ENCODE peak calls at places on chromosome 20, in nine cellular contexts. J is CD8-positive, alpha-beta T cell; O is fibroblast of lung; K is A549; Y is adrenal gland; M is NB4; H is upper lobe of right lung; Q is AG09309; V is hepatocyte. U is an unnamed sample.

GRCh38 chr20:46928580-46929132 is 34.0 kb downstream of the EYA2 start:
- DNase-seq in V (no peak), Q (peak; percentile 11), J (no peak), M (no peak), H (no peak), K (no peak), Y (no peak), O (peak; percentile 31), U (peak; percentile 66)

GRCh38 chr20:14696937-14697336 is 359.5 kb upstream of the FLRT3 start:
- DNase-seq in Y (no peak), V (no peak), M (no peak), Q (no peak), H (no peak), K (no peak), O (no peak), J (no peak), U (no peak)

GRCh38 chr20:59157961-59158541 is 5.6 kb upstream of the ZNF831 start:
- DNase-seq in M (no peak), Q (no peak), O (no peak), H (no peak), K (no peak), Y (no peak), V (no peak), J (no peak), U (no peak)

GRCh38 chr20:62916703-62917476 is 9.4 kb downstream of the DIDO1 start:
- DNase-seq in M (no peak), O (no peak), Q (no peak), V (no peak), J (no peak), Y (no peak), K (no peak), H (no peak), U (no peak)

GRCh38 chr20:5557123-5557522 is 193.1 kb upstream of the SHLD1 start:
- DNase-seq in O (peak; percentile 17), M (peak; percentile 68), Y (peak; percentile 39), Q (peak; percentile 8), J (peak; percentile 17), K (peak; percentile 67), V (peak; percentile 57), H (no peak), U (peak; percentile 34)

GRCh38 chr20:14235355-14235754 is 102.1 kb downstream of the FLRT3 start:
- DNase-seq in Y (no peak), K (no peak), V (peak; percentile 9), M (peak; percentile 13), Q (peak; percentile 4), J (no peak), H (no peak), O (peak; percentile 89), U (peak; percentile 71)

GRCh38 chr20:61791995-61792394 is 273.7 kb downstream of the TAF4 start:
- DNase-seq in M (no peak), K (no peak), J (no peak), Y (no peak), V (no peak), H (no peak), O (no peak), Q (no peak), U (no peak)

GRCh38 chr20:1900321-1900791 is 5.1 kb downstream of the SIRPA start:
- DNase-seq in K (peak; percentile 98), Q (peak; percentile 48), H (no peak), Y (peak; percentile 62), O (peak; percentile 81), J (no peak), M (peak; percentile 80), V (peak; percentile 88), U (peak; percentile 76)

GRCh38 chr20:7883741-7884140 is 56.5 kb downstream of the HAO1 start:
- DNase-seq in J (no peak), K (no peak), Q (no peak), H (no peak), O (no peak), M (no peak), V (no peak), Y (no peak), U (no peak)

GRCh38 chr20:60085551-60086132 is 127.4 kb downstream of the CDH26 start:
- DNase-seq in Q (no peak), J (no peak), M (no peak), V (no peak), K (no peak), H (no peak), O (no peak), Y (no peak), U (no peak)

GRCh38 chr20:44071057-44071456 is 115.9 kb downstream of the JPH2 start:
- DNase-seq in Q (no peak), V (no peak), K (no peak), M (no peak), Y (no peak), H (peak; percentile 37), J (no peak), O (no peak), U (no peak)

GRCh38 chr20:31840906-31841816 is 4.2 kb downstream of the FOXS1 start:
- DNase-seq in Y (no peak), J (no peak), M (no peak), V (no peak), O (no peak), K (no peak), H (no peak), Q (no peak), U (peak; percentile 47)

GRCh38 chr20:41017448-41018042 is 11.1 kb upstream of the TOP1 start:
- DNase-seq in H (no peak), Q (no peak), V (no peak), O (no peak), M (no peak), K (no peak), Y (no peak), J (no peak), U (no peak)

GRCh38 chr20:23049933-23050838 is 714 bp upstream of the THBD start:
- DNase-seq in J (no peak), H (peak; percentile 83), Q (no peak), K (peak; percentile 72), V (peak; percentile 62), M (peak; percentile 73), Y (peak; percentile 41), O (no peak), U (no peak)

GRCh38 chr20:62050166-62051120 is 15.2 kb downstream of the TAF4 start:
- DNase-seq in O (no peak), J (no peak), Y (peak; percentile 4), H (peak; percentile 42), Q (no peak), M (no peak), V (no peak), K (no peak), U (no peak)

GRCh38 chr20:23205656-23206055 is 119.5 kb upstream of the CD93 start:
- DNase-seq in M (no peak), H (no peak), Q (no peak), K (no peak), O (peak; percentile 55), Y (no peak), V (peak; percentile 84), J (no peak), U (peak; percentile 68)

GRCh38 chr20:62501801-62502495 is 26.2 kb upstream of the GATA5 start:
- DNase-seq in M (peak; percentile 72), J (peak; percentile 11), K (no peak), Y (no peak), V (peak; percentile 70), Q (peak; percentile 7), O (peak; percentile 56), H (no peak), U (peak; percentile 3)

GRCh38 chr20:61584851-61585250 is 332.8 kb downstream of the CDH4 start:
- DNase-seq in H (no peak), K (no peak), Y (no peak), O (no peak), M (no peak), Q (no peak), J (no peak), V (no peak), U (no peak)

GRCh38 chr20:37395921-37396519 is 50.1 kb downstream of the SRC start:
- DNase-seq in O (no peak), J (no peak), V (peak; percentile 64), Y (no peak), M (peak; percentile 76), K (no peak), Q (no peak), H (no peak), U (no peak)

DNA sequence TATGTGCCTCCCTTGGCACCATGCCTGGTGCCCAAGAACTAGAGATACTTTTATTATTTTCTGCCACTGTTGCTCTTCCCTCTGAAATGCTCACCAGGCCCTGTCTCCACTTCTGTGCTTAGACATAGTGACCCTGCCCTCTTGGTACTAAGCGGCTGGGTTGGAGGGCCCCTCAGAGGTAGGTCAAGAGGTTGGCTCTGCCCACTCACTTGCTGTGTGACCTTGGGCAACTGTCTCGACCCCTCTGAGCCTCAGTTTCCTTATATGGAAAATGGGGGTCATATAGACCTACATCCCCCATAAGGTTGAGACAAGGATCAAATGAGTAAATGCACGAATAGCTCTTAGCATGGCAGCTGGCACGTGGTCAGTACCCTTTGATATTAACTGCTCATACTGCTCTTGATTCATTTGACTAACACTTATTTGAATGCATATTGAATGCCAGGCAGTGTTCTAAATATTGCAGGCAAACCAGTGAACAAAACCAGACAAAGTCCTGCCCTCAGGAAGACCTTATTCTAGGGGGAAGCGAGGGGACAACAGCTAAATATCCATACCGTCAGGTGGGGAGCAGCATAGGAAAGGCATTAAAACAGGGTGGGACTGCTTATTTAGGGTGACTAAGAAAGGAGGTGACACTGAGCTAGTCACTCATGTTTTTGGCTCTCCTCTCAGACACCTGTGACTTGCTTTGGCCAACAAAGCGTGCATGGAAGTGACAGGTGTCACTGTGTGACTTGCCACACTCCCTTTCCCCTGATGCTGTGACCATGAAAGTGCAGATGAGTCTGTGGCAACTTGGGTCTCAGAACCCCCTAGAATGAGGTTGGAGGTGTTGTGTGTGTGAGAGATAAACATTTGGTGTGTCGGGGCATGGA is 14.3 kb upstream of the SPO11 start:
- DNase-seq in Q (no peak), J (no peak), K (no peak), H (no peak), M (no peak), O (no peak), V (no peak), Y (no peak), U (no peak)
- H3K4me3 ChIP-seq in Q (no peak overlapping the region), J (no peak overlapping the region), K (no peak overlapping the region), H (no peak overlapping the region), M (no peak overlapping the region), O (no peak overlapping the region), V (no peak overlapping the region), Y (no peak overlapping the region), U (no peak overlapping the region)

GRCh38 chr20:48189177-48189576 is 403.9 kb upstream of the SULF2 start:
- DNase-seq in O (peak; percentile 54), Y (peak; percentile 24), V (no peak), M (peak; percentile 45), H (no peak), J (no peak), Q (no peak), K (peak; percentile 28), U (peak; percentile 61)
- TF ChIP-seq CTCF in O (no peak), Y (peak; percentile 40), V (peak; percentile 35), M (peak; percentile 47), H (no peak), J (no peak), Q (peak; percentile 48), K (peak; percentile 42), U (peak; percentile 63)

DNA sequence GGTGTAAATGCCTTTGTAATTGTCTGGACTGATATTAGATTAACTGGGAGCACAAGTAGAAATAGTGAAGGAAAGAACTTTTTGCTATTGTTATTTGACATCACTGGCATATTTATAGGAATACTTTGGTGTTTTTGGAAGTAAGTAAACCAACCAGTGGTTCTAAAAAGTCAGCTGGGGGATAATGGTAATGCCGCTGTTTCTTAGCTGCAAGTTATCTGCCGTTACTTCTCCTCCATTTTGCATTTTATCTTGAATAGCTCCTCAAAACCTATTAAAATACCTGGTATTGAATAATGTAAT is 3.8 kb downstream of the PTPN1 start:
- DNase-seq in H (no peak), M (no peak), V (no peak), Y (no peak), Q (no peak), K (no peak), O (no peak), J (no peak), U (no peak)
- H3K4me3 ChIP-seq in H (peak overlapping the region; percentile 75), M (no peak overlapping the region), V (no peak overlapping the region), Y (no peak overlapping the region), Q (no peak overlapping the region), K (no peak overlapping the region), O (no peak overlapping the region), J (no peak overlapping the region), U (no peak overlapping the region)

GRCh38 chr20:53757472-53757913 is 163.9 kb upstream of the ZNF217 start:
- DNase-seq in V (no peak), K (no peak), J (no peak), Q (no peak), O (no peak), H (no peak), M (no peak), Y (no peak), U (no peak)
- TF ChIP-seq CTCF in V (no peak), K (no peak), J (no peak), Q (no peak), O (no peak), H (no peak), M (no peak), Y (no peak), U (no peak)